ENCODE peak calls at places on chromosomes 7 and 10, in four cellular contexts. Y, L, R and B are unnamed samples.

GRCh38 chr10:32187686-32188085 is 131.5 kb upstream of the KIF5B start:
- DNase-seq in L (no peak), Y (no peak), R (no peak), B (no peak)

GRCh38 chr10:100427374-100427773 is 35.4 kb upstream of the WNT8B start:
- DNase-seq in L (no peak), R (no peak), Y (no peak), B (no peak)

GRCh38 chr10:84820596-84820995 is 492.2 kb downstream of the CCSER2 start:
- DNase-seq in L (no peak), R (no peak), Y (no peak), B (no peak)

GRCh38 chr10:44983895-44984278 is 5.3 kb upstream of the DEPP1 start:
- DNase-seq in Y (no peak), R (no peak), L (no peak), B (no peak)

GRCh38 chr10:48604408-48605263 is at the start of gene ARHGAP22:
- DNase-seq in Y (peak), R (no peak), L (peak), B (no peak)

GRCh38 chr7:2956526-2957368 is 86.9 kb downstream of the CARD11 start:
- DNase-seq in Y (no peak), L (no peak), R (peak), B (no peak)

GRCh38 chr10:6195376-6195775 is 7.4 kb upstream of the PFKFB3 start:
- DNase-seq in Y (no peak), L (no peak), R (no peak), B (no peak)

GRCh38 chr7:95749044-95749443 is 23.3 kb upstream of the DYNC1I1 start:
- DNase-seq in R (no peak), Y (no peak), L (no peak), B (no peak)

GRCh38 chr7:111832159-111832558 is 269.9 kb upstream of the IMMP2L start:
- DNase-seq in L (no peak), Y (no peak), R (no peak), B (no peak)

GRCh38 chr7:106841896-106842390 is 23.1 kb upstream of the PIK3CG start:
- DNase-seq in L (no peak), R (no peak), Y (no peak), B (no peak)

GRCh38 chr7:25308898-25309521 is 80.7 kb upstream of the NPVF start:
- DNase-seq in Y (no peak), R (no peak), L (no peak), B (no peak)

GRCh38 chr10:72875250-72876055 is 18.1 kb upstream of the OIT3 start:
- DNase-seq in R (no peak), Y (no peak), L (no peak), B (no peak)

GRCh38 chr10:33376976-33377657 is 42.6 kb upstream of the NRP1 start:
- DNase-seq in L (no peak), R (no peak), Y (no peak), B (no peak)

GRCh38 chr7:57579454-57579853 is 129.5 kb downstream of the ZNF716 start:
- DNase-seq in Y (no peak), R (no peak), L (no peak), B (no peak)